ENCODE peak calls at places on chromosomes 12 and 14, in six cellular contexts. S is HepG2, B is hepatocyte, J is IMR-90, M is body of pancreas, K is MM.1S. V is an unnamed sample.

GRCh38 chr14:64419003-64419402 is 30.9 kb downstream of the MTHFD1 start:
- DNase-seq in S (no peak), B (no peak), J (no peak), M (no peak), K (no peak), V (no peak)

GRCh38 chr12:1503281-1503711 is 91.1 kb downstream of the FBXL14 start:
- DNase-seq in S (no peak), B (no peak), J (no peak), M (no peak), K (no peak), V (peak)

GRCh38 chr12:53074290-53074998 is 4.7 kb downstream of the SPRYD3 start:
- DNase-seq in S (no peak), B (no peak), J (no peak), M (no peak), K (no peak), V (peak)

GRCh38 chr14:75864352-75864751 is 117.4 kb downstream of the TGFB3 start:
- DNase-seq in S (no peak), B (no peak), J (peak), M (no peak), K (no peak), V (no peak)

GRCh38 chr12:109967383-109968031 is 28.7 kb downstream of the GIT2 start:
- DNase-seq in S (no peak), B (peak), J (no peak), M (no peak), K (no peak), V (no peak)

GRCh38 chr14:38297681-38298080 is 41.8 kb upstream of the CLEC14A start:
- DNase-seq in S (no peak), B (no peak), J (peak), M (no peak), K (no peak), V (no peak)

GRCh38 chr14:51576112-51576420 is 75.6 kb upstream of the FRMD6 start:
- DNase-seq in S (peak), B (no peak), J (peak), M (no peak), K (no peak), V (no peak)

GRCh38 chr12:106152334-106152733 is 13.6 kb upstream of the NUAK1 start:
- DNase-seq in S (no peak), B (no peak), J (no peak), M (no peak), K (no peak), V (no peak)

GRCh38 chr14:35879654-35880249 is 53.6 kb downstream of the BRMS1L start:
- DNase-seq in S (peak), B (no peak), J (peak), M (no peak), K (no peak), V (no peak)

GRCh38 chr12:122873540-122873939 is 22.4 kb downstream of the VPS37B start:
- DNase-seq in S (no peak), B (no peak), J (no peak), M (no peak), K (no peak), V (peak)

GRCh38 chr12:29858270-29858786 is 74.6 kb upstream of the TMTC1 start:
- DNase-seq in S (no peak), B (no peak), J (no peak), M (no peak), K (no peak), V (no peak)

DNA sequence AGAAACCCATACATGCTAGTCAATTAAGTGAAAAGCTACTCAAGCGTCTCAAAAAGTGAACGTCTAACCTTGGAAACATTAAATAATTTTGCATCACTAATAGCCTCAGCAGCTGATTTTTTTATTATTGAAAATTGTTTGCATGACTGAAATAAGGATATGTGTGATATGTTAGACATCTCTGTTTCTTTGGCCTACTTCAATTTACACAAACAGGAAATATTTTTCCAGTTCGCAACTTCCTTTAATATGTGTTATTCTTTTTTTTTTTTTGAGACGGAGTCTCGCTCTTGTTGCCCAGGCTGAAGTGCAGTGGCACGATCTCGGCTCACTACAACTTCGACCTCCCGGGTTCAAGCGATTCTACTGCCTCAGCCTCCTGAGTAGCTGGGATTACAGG is 27.1 kb downstream of the EFCAB11 start:
- DNase-seq in S (no peak), B (no peak), J (no peak), M (no peak), K (no peak), V (no peak)
- TF ChIP-seq CTCF in S (no peak), B (no peak), J (no peak), M (no peak), K (no peak), V (no peak)

GRCh38 chr12:130009961-130010360 is 106.1 kb upstream of the TMEM132D start:
- DNase-seq in S (no peak), B (no peak), J (no peak), M (no peak), K (no peak), V (no peak)

GRCh38 chr12:130014485-130014807 is 110.6 kb upstream of the TMEM132D start:
- DNase-seq in S (no peak), B (peak), J (no peak), M (no peak), K (no peak), V (no peak)

GRCh38 chr12:130008241-130008640 is 104.4 kb upstream of the TMEM132D start:
- DNase-seq in S (no peak), B (no peak), J (no peak), M (no peak), K (no peak), V (no peak)

GRCh38 chr12:130013771-130014484 is 110.1 kb upstream of the TMEM132D start:
- DNase-seq in S (peak), B (peak), J (no peak), M (peak), K (no peak), V (no peak)

GRCh38 chr12:130011611-130012385 is 108.0 kb upstream of the TMEM132D start:
- DNase-seq in S (no peak), B (no peak), J (no peak), M (no peak), K (no peak), V (no peak)
- H3K27ac ChIP-seq in S (no peak), B (no peak), J (no peak), M (no peak), K (no peak), V (no peak)

GRCh38 chr14:21398901-21399300 is 15.1 kb upstream of the SUPT16H start:
- DNase-seq in S (no peak), B (no peak), J (no peak), M (no peak), K (no peak), V (no peak)

GRCh38 chr14:21399311-21399870 is 15.6 kb upstream of the SUPT16H start:
- DNase-seq in S (no peak), B (no peak), J (no peak), M (no peak), K (no peak), V (no peak)

GRCh38 chr14:21395450-21395849 is 11.6 kb upstream of the SUPT16H start:
- DNase-seq in S (no peak), B (no peak), J (no peak), M (no peak), K (no peak), V (no peak)
- TF ChIP-seq CTCF in S (no peak), B (no peak), J (peak), M (no peak), K (no peak), V (no peak)

DNA sequence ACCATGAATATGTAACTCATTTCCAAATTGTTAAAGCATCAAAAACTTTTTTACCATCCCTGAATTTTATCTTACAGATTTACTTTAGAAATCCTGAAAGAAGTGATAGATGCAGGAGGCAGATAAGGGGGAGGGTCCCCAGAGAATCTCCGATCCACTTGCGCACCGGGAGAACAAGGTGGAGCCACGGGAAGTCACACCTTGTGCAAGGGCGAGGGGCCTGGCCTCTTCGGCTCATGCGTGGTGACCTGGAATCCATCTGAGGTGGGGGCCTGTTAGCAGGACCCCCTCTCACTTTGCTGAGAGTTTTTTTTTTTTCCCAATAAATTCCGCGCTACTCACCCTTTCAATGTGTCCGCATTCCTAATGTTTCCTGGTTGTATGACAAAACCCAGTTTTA is 80.2 kb upstream of the CDKN3 start:
- DNase-seq in S (no peak), B (no peak), J (no peak), M (no peak), K (no peak), V (peak)
- H3K27ac ChIP-seq in S (no peak), B (no peak), J (no peak), M (no peak), K (no peak), V (no peak)

GRCh38 chr12:48865441-48866290 is at the start of gene RND1:
- DNase-seq in S (peak), B (peak), J (peak), M (peak), K (peak), V (peak)
- TF ChIP-seq CTCF in S (peak), B (no peak), J (no peak), M (no peak), K (no peak), V (peak)

GRCh38 chr12:113238309-113238708 is 17.0 kb downstream of the TPCN1 start:
- DNase-seq in S (no peak), B (no peak), J (no peak), M (no peak), K (no peak), V (peak)

GRCh38 chr12:113239288-113239771 is 18.1 kb downstream of the TPCN1 start:
- DNase-seq in S (no peak), B (no peak), J (no peak), M (no peak), K (no peak), V (peak)

GRCh38 chr12:113240395-113240794 is 19.1 kb downstream of the TPCN1 start:
- DNase-seq in S (no peak), B (no peak), J (no peak), M (no peak), K (no peak), V (no peak)

GRCh38 chr12:113241191-113242017 is 20.1 kb downstream of the TPCN1 start:
- DNase-seq in S (peak), B (peak), J (peak), M (peak), K (peak), V (peak)

GRCh38 chr12:113239811-113240331 is 18.6 kb downstream of the TPCN1 start:
- DNase-seq in S (no peak), B (peak), J (no peak), M (no peak), K (no peak), V (no peak)
- H3K27ac ChIP-seq in S (no peak), B (peak), J (no peak), M (peak), K (no peak), V (peak)

GRCh38 chr12:12645485-12645884 is 33.8 kb downstream of the CREBL2 start:
- DNase-seq in S (peak), B (no peak), J (peak), M (no peak), K (peak), V (no peak)
- TF ChIP-seq CTCF in S (peak), B (no peak), J (peak), M (no peak), K (peak), V (peak)

V was measured in kidney.